ENCODE peak calls at places on chromosomes 7 and 10, in eight cellular contexts. L, H, T, O, M, E, K and F are unnamed samples.

GRCh38 chr7:157972914-157973313 is 614.7 kb downstream of the PTPRN2 start:
- DNase-seq in M (no peak), O (no peak), K (no peak), T (no peak), L (no peak), H (no peak), E (no peak), F (no peak)

GRCh38 chr7:125775319-125775718 is 845.7 kb upstream of the POT1 start:
- DNase-seq in O (no peak), M (no peak), L (no peak), T (no peak), H (no peak), K (no peak), E (no peak), F (no peak)

GRCh38 chr10:43075612-43076003 is 1.3 kb upstream of the RET start:
- DNase-seq in E (no peak), O (peak; percentile 39), T (peak; percentile 39), H (peak; percentile 79), L (peak; percentile 14), M (peak; percentile 48), K (no peak), F (no peak)

GRCh38 chr7:105228555-105228954 is 160.2 kb downstream of the SRPK2 start:
- DNase-seq in L (no peak), O (no peak), T (peak; percentile 26), M (no peak), H (no peak), K (no peak), E (no peak), F (no peak)

GRCh38 chr7:120407015-120407414 is 134.0 kb downstream of the KCND2 start:
- DNase-seq in K (no peak), E (no peak), L (peak; percentile 65), O (peak; percentile 48), H (no peak), M (peak; percentile 18), T (no peak), F (no peak)

GRCh38 chr7:28979791-28980190 is 21.7 kb upstream of the TRIL start:
- DNase-seq in K (no peak), O (no peak), H (no peak), M (no peak), E (no peak), L (no peak), T (no peak), F (no peak)

GRCh38 chr10:88027570-88027969 is 164.1 kb downstream of the PTEN start:
- DNase-seq in K (no peak), O (no peak), M (no peak), L (no peak), E (peak; percentile 6), T (no peak), H (no peak), F (no peak)

GRCh38 chr10:28127881-28128280 is 129.0 kb upstream of the ODAD2 start:
- DNase-seq in M (no peak), H (no peak), E (no peak), K (no peak), O (peak; percentile 17), T (no peak), L (no peak), F (no peak)

GRCh38 chr10:88880287-88881094 is 446 bp downstream of the STAMBPL1 start:
- DNase-seq in T (peak; percentile 84), M (peak; percentile 86), L (peak; percentile 83), E (peak; percentile 34), O (peak; percentile 74), K (peak; percentile 54), H (peak; percentile 81), F (peak; percentile 69)

GRCh38 chr10:1243486-1244182 is 187.4 kb downstream of the WDR37 start:
- DNase-seq in H (no peak), O (no peak), M (no peak), E (no peak), L (no peak), K (no peak), T (peak; percentile 25), F (no peak)

GRCh38 chr10:47164126-47164799 is 135.7 kb upstream of the GDF10 start:
- DNase-seq in M (no peak), E (no peak), H (no peak), L (peak; percentile 81), K (no peak), T (no peak), O (peak; percentile 72), F (no peak)

GRCh38 chr10:11326919-11327318 is 284.5 kb downstream of the USP6NL start:
- DNase-seq in M (no peak), L (no peak), K (no peak), T (no peak), H (no peak), O (no peak), E (no peak), F (no peak)

GRCh38 chr7:80210400-80210799 is 75.8 kb downstream of the GNAI1 start:
- DNase-seq in M (peak; percentile 35), K (no peak), T (no peak), H (no peak), L (no peak), E (no peak), O (no peak), F (no peak)

GRCh38 chr7:33719059-33719581 is 186.2 kb upstream of the BMPER start:
- DNase-seq in T (no peak), H (no peak), L (no peak), M (no peak), E (no peak), K (no peak), O (no peak), F (no peak)

GRCh38 chr7:138606251-138606650 is 94.9 kb downstream of the SVOPL start:
- DNase-seq in O (no peak), H (no peak), L (no peak), K (no peak), M (no peak), E (no peak), T (no peak), F (no peak)

GRCh38 chr10:70809011-70809611 is 6.6 kb upstream of the SGPL1 start:
- DNase-seq in E (no peak), M (no peak), H (no peak), O (peak; percentile 41), L (peak; percentile 39), K (no peak), T (no peak), F (no peak)

GRCh38 chr10:70809726-70810125 is 6.0 kb upstream of the SGPL1 start:
- DNase-seq in H (no peak), T (no peak), M (no peak), E (no peak), L (no peak), O (no peak), K (no peak), F (no peak)

GRCh38 chr10:70806841-70807240 is 8.9 kb upstream of the SGPL1 start:
- DNase-seq in M (no peak), E (no peak), T (no peak), L (no peak), H (no peak), O (no peak), K (no peak), F (no peak)

GRCh38 chr10:70805619-70806215 is 10.0 kb upstream of the SGPL1 start:
- DNase-seq in E (no peak), O (no peak), K (no peak), T (no peak), L (no peak), H (no peak), M (no peak), F (no peak)

GRCh38 chr10:70807566-70807965 is 8.2 kb upstream of the SGPL1 start:
- DNase-seq in H (no peak), K (no peak), M (no peak), L (peak; percentile 10), E (no peak), O (no peak), T (no peak), F (no peak)
- TF ChIP-seq CTCF in H (no peak), K (no peak), M (no peak), L (no peak), E (no peak), O (no peak), T (no peak), F (no peak)

DNA sequence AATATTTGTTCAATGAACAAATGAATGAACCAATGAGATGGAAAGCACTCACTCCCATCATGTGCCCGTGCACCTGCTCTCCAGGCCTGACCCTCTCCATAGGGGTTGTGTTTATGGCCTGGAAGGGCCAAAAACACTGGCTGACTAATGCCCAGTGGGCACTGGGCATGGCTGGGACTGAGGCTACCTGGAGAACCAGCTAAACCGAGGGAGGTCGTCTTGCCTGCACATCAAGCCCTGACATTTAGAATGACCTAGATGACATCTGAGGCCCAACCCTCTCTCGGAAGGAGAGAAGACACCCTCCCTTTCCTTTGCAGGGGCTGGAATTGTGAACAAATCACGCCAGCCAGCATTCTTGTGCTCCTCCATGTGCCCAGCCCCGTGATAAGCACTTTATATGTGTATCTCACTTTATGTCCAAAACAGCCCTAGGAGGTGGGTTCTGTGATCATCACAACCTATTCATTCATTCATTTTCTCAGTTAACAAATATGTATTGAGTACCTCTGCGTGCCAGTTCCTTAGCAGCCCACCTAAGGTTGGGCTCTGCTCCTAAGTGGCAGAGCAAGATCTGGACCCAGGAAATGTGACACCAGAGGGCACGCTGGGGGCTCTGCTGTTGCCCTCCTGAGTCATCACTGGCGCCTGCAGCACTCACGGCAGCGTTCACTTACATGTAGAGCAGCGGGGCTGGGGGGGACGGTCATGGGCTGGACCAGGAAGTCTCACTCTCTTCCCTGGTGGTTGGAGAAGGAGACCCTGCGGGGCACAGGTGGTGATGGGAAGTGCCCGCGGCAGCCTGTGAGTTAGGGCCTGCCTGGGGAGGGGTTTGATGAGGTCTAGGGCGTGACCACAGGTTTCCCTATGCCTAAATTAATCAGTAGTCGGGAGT is 52.0 kb downstream of the TSPAN15 start:
- DNase-seq in O (no peak), E (no peak), M (no peak), H (no peak), T (no peak), K (no peak), L (no peak), F (no peak)
- TF ChIP-seq CTCF in O (no peak), E (no peak), M (no peak), H (no peak), T (no peak), K (no peak), L (no peak), F (no peak)

GRCh38 chr10:118259288-118259906 is 82.7 kb downstream of the FAM204A start:
- DNase-seq in L (peak; percentile 9), E (no peak), M (peak; percentile 29), T (peak; percentile 90), O (peak; percentile 63), K (no peak), H (peak; percentile 71), F (no peak)
- TF ChIP-seq CTCF in L (peak; percentile 78), E (no peak), M (peak; percentile 40), T (peak; percentile 98), O (peak; percentile 74), K (peak; percentile 17), H (peak; percentile 87), F (no peak)

DNA sequence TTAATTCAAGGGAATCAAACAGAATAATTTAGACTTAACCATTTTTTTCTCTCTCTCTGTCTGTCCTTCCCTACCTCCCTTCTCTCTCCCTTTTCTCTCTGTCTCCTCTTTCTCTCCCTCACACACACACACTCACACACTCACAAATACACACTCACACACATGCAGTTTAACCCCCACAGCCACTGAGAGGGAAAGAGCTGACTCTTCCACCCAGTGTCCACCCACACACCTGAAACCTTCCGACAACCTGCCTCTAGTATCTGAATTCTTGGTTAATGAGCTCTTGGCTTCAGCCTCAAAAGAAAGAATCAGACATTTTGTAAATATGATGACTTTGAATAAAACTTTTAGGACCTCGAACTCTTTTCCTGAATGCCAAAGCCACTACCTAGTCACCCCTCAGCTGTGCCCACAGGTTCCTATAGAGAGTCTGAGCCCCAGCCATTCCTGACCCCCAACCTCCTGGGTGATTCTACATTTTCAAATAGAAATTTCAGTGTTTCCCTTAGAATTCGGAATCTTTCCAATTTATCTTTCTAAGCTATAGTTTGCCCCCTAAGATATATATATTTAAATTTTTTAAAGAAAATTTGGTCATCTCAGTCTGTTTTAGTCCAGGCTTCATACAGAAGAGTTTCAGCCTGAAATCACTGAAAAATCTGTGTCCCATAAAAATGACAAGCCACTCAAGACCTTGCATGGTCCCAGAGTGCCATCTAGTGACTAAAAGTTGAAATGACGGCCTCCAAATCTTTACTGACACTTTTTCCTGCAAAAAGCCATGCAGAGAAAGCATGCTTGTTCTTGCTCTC is 202.8 kb downstream of the IPMK start:
- DNase-seq in E (no peak), M (peak; percentile 63), L (peak; percentile 43), H (peak; percentile 23), T (peak; percentile 65), K (no peak), O (peak; percentile 57), F (no peak)
- TF ChIP-seq CTCF in E (peak; percentile 12), M (peak; percentile 92), L (peak; percentile 86), H (peak; percentile 86), T (peak; percentile 81), K (no peak), O (peak; percentile 93), F (peak; percentile 39)